ENCODE peak calls at places on chromosome 11, in five cellular contexts. Y is H1, G is A549, B is IMR-90, T is K562. L is an unnamed sample.

GRCh38 chr11:61838921-61839320 is 10.8 kb downstream of the FADS2 start:
- DNase-seq in Y (no peak), G (no peak), B (no peak), T (no peak), L (no peak)

GRCh38 chr11:120336641-120337132 is 474 bp downstream of the ARHGEF12 start:
- DNase-seq in Y (peak), G (peak), B (peak), T (peak), L (no peak)

GRCh38 chr11:84117394-84117793 is 831.2 kb upstream of the CCDC90B start:
- DNase-seq in Y (no peak), G (no peak), B (peak), T (no peak), L (no peak)

GRCh38 chr11:44524751-44525171 is 40.7 kb upstream of the CD82 start:
- DNase-seq in Y (no peak), G (no peak), B (peak), T (no peak), L (no peak)

GRCh38 chr11:38530226-38530625 is 1932.2 kb upstream of the RAG2 start:
- DNase-seq in Y (no peak), G (no peak), B (no peak), T (no peak), L (no peak)

GRCh38 chr11:2531987-2532703 is 87.3 kb downstream of the KCNQ1 start:
- DNase-seq in Y (no peak), G (no peak), B (no peak), T (no peak), L (no peak)

GRCh38 chr11:17986711-17987220 is 26.1 kb downstream of the SERGEF start:
- DNase-seq in Y (no peak), G (no peak), B (no peak), T (no peak), L (peak)

GRCh38 chr11:72113170-72113808 is 794 bp upstream of the ANAPC15 start:
- DNase-seq in Y (no peak), G (no peak), B (peak), T (no peak), L (no peak)

GRCh38 chr11:44203270-44204043 is 106.5 kb downstream of the ALX4 start:
- DNase-seq in Y (no peak), G (no peak), B (no peak), T (no peak), L (no peak)

GRCh38 chr11:72523991-72524390 is 89.7 kb upstream of the CLPB start:
- DNase-seq in Y (no peak), G (no peak), B (no peak), T (no peak), L (no peak)

GRCh38 chr11:33531743-33532181 is 168.9 kb downstream of the C11orf91 start:
- DNase-seq in Y (no peak), G (no peak), B (peak), T (no peak), L (no peak)

GRCh38 chr11:122923302-122923701 is 40.7 kb downstream of the JHY start:
- DNase-seq in Y (no peak), G (no peak), B (no peak), T (no peak), L (no peak)

GRCh38 chr11:1194231-1194976 is 28.5 kb upstream of the MUC5B start:
- DNase-seq in Y (no peak), G (no peak), B (no peak), T (no peak), L (no peak)

GRCh38 chr11:56331861-56332491 is 13.9 kb upstream of the OR8K1 start:
- DNase-seq in Y (no peak), G (no peak), B (no peak), T (no peak), L (no peak)

GRCh38 chr11:35274909-35275807 is 136.2 kb downstream of the CD44 start:
- DNase-seq in Y (no peak), G (peak), B (no peak), T (no peak), L (peak)

GRCh38 chr11:35166369-35167360 is 27.7 kb downstream of the CD44 start:
- DNase-seq in Y (no peak), G (peak), B (peak), T (no peak), L (no peak)

GRCh38 chr11:134634897-134635831 is 223.1 kb upstream of the B3GAT1 start:
- DNase-seq in Y (no peak), G (no peak), B (no peak), T (no peak), L (no peak)

GRCh38 chr11:3157381-3158130 is 7.6 kb downstream of the OSBPL5 start:
- DNase-seq in Y (no peak), G (no peak), B (no peak), T (no peak), L (no peak)

GRCh38 chr11:130718118-130718517 is 198.2 kb downstream of the SNX19 start:
- DNase-seq in Y (no peak), G (no peak), B (no peak), T (no peak), L (no peak)

GRCh38 chr11:17813391-17814059 is 78.9 kb downstream of the KCNC1 start:
- DNase-seq in Y (no peak), G (no peak), B (no peak), T (no peak), L (no peak)

GRCh38 chr11:62556872-62557631 is 10.4 kb upstream of the AHNAK start:
- DNase-seq in Y (no peak), G (no peak), B (peak), T (no peak), L (no peak)

GRCh38 chr11:84524422-84525051 is 1102.6 kb downstream of the DLG2 start:
- DNase-seq in Y (no peak), G (peak), B (peak), T (no peak), L (no peak)

GRCh38 chr11:27699242-27699925 is 871 bp downstream of the BDNF start:
- DNase-seq in Y (peak), G (peak), B (peak), T (no peak), L (no peak)

GRCh38 chr11:62708423-62709261 is 1.2 kb downstream of the GNG3 start:
- DNase-seq in Y (peak), G (no peak), B (no peak), T (no peak), L (no peak)

GRCh38 chr11:35740061-35740824 is 77.7 kb downstream of the TRIM44 start:
- DNase-seq in Y (no peak), G (no peak), B (no peak), T (no peak), L (no peak)

GRCh38 chr11:73623651-73624050 is 22.7 kb upstream of the PLEKHB1 start:
- DNase-seq in Y (no peak), G (no peak), B (no peak), T (no peak), L (no peak)

GRCh38 chr11:10308208-10308954 is 3.5 kb downstream of the ADM start:
- DNase-seq in Y (no peak), G (no peak), B (peak), T (no peak), L (no peak)

GRCh38 chr11:96038046-96038445 is 114.1 kb upstream of the MTMR2 start:
- DNase-seq in Y (no peak), G (no peak), B (no peak), T (no peak), L (no peak)

DNA sequence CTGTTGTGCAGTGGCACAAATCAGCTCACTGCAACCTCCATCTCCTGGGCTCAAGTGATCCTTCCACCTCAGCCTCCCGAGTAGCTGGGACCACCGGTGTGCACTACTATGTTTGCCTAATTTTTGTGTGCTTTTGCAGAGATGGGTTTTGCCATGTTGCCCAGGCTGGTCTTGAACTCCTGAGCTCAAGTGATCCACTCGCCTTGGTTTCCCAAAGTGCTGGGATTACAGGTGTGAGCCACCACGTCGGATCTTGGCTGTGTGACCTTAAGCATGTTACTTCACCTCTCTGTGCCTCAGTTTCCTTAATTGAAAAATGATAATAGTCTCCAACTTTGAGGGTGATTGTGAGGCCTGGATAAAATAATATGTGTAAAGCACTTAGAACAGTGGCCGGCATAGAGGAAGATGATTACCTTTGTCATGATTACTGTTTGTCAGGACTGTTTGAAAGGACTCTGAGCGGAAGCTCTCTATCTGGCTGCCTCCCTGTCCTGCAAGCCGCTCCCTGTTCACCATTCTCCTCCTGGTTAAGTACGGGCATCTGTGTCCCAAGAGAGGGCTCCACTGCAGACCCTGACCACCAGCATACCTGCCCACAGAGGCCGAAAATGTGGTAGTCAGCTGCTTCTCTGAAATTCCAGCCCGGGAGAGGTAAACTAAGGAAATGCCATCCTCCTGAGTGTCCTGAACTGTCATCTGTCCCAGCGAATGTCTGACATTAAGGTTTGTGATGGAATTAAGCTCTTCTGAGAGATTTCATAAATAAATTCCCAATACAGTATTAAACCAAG is 73.6 kb downstream of the MICAL2 start:
- DNase-seq in Y (no peak), G (no peak), B (no peak), T (no peak), L (no peak)
- TF ChIP-seq MAFK in Y (no peak), G (no peak), B (no peak), T (no peak), L (no peak)

DNA sequence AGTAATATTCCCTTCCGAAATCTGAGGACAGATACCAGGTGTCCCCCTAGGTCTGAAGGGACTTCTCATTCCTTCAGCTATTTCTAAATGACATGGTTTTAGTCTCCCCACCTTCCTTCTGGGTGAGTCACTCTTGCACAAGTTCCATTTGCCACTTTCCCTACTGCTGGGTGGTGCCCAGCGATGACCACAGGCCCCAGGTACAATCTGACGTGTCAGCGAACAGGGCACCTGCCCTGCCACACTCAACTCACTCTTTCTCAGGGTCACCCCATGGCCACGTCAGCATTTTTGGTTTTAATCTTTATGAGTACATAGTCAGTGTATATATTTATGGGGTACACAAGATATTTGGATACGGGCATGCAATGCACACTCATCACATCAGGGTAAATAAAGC is 17.2 kb downstream of the POU2AF1 start:
- DNase-seq in Y (no peak), G (no peak), B (no peak), T (no peak), L (no peak)
- TF ChIP-seq MAFK in Y (no peak), G (peak), B (peak), T (peak), L (peak)

DNA sequence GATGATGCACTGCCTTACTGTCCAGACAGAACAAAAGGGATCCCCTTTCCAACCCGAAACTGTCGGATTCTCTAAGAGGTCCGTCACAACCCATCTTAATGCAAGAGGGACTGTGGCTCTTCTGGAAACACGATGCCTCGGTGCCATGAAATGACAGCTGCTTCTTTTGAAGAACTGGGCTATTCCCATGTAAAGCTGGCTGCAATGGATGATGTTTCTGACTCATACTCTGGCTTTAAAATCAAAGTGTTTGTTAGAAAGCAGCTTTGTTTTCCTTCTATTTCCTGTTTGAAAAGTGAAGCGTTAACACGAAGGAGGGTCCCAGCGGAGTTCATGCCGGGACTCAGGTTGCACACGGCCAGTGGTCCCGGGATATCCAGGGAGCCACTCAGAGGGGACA is 3.1 kb downstream of the TP53AIP1 start:
- DNase-seq in Y (no peak), G (no peak), B (peak), T (no peak), L (no peak)
- TF ChIP-seq MAFK in Y (no peak), G (no peak), B (no peak), T (no peak), L (no peak)

DNA sequence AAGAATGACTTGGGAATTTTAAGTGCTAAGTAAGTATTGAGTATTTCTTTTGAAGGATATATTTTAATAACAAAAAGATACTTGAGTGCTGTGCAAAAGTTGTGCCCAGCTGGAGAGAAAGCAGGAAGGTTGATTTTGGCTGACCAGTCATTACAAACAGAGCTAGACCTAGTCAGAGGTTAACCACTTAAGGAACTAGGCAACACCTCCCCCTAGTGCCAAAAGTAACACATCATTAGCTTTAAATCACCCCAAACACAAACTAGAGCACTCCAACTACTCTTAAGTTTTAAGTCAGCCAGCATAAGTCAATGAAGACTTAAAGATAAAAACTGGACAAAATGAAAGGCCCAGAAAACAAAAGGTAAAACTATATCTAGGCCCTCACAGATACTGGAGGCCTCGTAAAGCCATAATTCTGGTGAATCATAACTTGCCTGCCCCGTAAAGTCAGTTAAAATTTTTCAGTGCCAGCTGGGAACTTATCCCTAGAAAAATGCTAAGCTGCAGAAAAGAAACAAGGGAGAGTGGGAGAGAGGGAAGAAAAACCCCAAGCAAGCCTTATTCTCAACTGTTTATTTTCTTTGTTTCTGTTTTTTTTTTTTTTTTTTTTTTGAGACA is 4.6 kb downstream of the TMEM9B start:
- DNase-seq in Y (no peak), G (peak), B (peak), T (peak), L (peak)
- TF ChIP-seq MAFK in Y (no peak), G (no peak), B (no peak), T (no peak), L (no peak)

DNA sequence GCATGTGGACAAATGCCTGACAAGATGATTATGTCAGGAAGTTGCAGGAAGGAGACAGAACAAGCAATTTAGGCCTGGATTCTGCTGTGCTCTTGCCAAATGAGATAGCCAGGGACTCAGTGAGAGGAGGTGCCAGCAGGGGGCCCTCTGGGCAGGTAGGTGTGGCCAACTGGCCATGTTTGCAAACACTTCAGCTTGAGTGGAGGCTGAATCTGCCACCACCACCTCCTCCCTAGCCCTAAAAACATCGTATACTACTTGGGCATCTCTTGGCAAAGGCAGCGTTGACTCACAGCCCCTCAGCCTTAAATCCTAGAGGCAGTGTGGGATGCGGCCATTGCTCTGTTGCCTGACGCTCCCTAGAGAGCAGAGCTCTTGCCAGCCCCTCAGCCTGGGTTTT is 95.1 kb upstream of the PLET1 start:
- DNase-seq in Y (peak), G (peak), B (peak), T (peak), L (no peak)
- TF ChIP-seq MAFK in Y (no peak), G (no peak), B (no peak), T (no peak), L (no peak)

DNA sequence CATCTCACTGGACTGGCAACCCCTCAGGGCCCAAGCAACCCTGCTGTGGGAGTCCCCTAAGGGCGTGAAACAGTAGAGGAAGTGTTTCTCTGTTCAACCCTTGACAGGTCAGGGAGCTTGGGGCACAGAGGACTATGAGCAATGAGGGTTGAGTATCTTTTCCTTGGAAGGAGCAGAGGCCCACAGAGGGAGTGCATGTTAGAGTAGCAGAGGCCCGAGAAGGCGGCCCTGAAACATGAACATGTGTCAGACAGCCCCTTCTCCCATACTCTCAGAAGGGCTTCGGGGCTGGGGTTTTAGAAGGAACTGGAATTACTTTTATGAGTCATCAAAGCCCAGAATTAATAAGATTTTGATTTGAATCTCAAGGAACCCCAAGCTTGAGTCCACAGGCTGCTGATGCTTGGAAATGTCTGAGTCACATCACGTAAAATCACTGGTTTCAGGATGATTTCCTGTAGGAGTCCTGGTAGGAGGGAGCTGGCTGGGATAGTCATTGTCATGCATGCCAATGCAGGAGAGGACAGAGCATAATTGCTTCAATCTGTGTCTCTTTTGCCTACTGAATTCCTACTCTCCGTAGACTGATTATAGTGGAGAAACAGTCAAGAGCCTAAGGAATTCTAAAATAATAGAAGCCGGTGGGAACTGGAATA is 22.6 kb downstream of the C11orf71 start:
- DNase-seq in Y (no peak), G (no peak), B (peak), T (no peak), L (no peak)
- TF ChIP-seq MAFK in Y (no peak), G (no peak), B (no peak), T (no peak), L (no peak)

GRCh38 chr11:109039611-109040010 is 374.7 kb downstream of the DDX10 start:
- DNase-seq in Y (no peak), G (no peak), B (no peak), T (no peak), L (no peak)
- TF ChIP-seq MAFK in Y (no peak), G (no peak), B (no peak), T (no peak), L (no peak)

GRCh38 chr11:110973401-110973980 is 261.3 kb upstream of the ARHGAP20 start:
- DNase-seq in Y (no peak), G (no peak), B (no peak), T (no peak), L (no peak)

GRCh38 chr11:110968348-110969062 is 256.3 kb upstream of the ARHGAP20 start:
- DNase-seq in Y (no peak), G (no peak), B (peak), T (no peak), L (no peak)

GRCh38 chr11:110972640-110973039 is 260.4 kb upstream of the ARHGAP20 start:
- DNase-seq in Y (no peak), G (peak), B (peak), T (no peak), L (no peak)

GRCh38 chr11:110966131-110966530 is 253.9 kb upstream of the ARHGAP20 start:
- DNase-seq in Y (no peak), G (no peak), B (no peak), T (no peak), L (no peak)

DNA sequence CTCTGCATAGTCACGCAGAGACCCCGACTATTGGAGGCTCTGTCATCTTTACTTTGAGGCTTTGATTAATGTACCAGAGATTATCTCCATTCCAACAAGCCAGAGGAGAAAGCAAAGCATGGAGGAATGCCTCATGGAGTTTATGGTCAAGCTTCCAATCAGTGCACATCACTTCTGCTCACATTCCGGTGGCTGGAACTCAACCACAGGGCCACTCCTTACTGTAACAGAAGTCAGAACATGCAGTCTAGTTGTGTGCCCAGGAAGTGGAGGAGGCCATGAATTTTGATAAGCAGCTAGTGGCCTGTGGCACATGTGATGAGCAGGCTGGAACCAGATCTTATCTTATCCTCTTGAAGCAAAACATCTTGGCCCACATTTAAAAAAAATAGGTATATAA is 258.9 kb upstream of the ARHGAP20 start:
- DNase-seq in Y (no peak), G (no peak), B (peak), T (no peak), L (no peak)
- TF ChIP-seq MAFK in Y (no peak), G (no peak), B (no peak), T (no peak), L (no peak)